ENCODE peak calls at places on chromosomes 4 and X, in ten cellular contexts. E is heart right ventricle, U is mammary epithelial cell, J is stomach, A is A673, G is mucosa of descending colon, W is left lung, C is PC-3, D is cardiac muscle cell, X is SK-N-SH. R is an unnamed sample.

GRCh38 chrX:105150557-105150956 is 69.9 kb downstream of the TEX13A start:
- DNase-seq in E (no peak), X (no peak), G (no peak), A (no peak), U (no peak), C (no peak), J (no peak), W (no peak), D (no peak), R (no peak)

GRCh38 chr4:95637047-95637600 is 88.4 kb upstream of the UNC5C start:
- DNase-seq in A (peak; percentile 30), G (peak; percentile 6), E (no peak), W (no peak), U (peak; percentile 6), C (peak; percentile 47), J (no peak), X (peak; percentile 42), D (peak; percentile 50), R (peak; percentile 6)

GRCh38 chr4:121072836-121073362 is 564 bp upstream of the NDNF start:
- DNase-seq in J (no peak), E (no peak), G (peak; percentile 40), A (no peak), C (no peak), D (peak; percentile 44), W (no peak), U (no peak), X (peak; percentile 25), R (no peak)

GRCh38 chrX:85851418-85851817 is 195.9 kb downstream of the CHM start:
- DNase-seq in A (no peak), W (peak; percentile 32), X (peak; percentile 3), C (peak; percentile 57), D (peak; percentile 39), E (no peak), U (peak; percentile 11), G (peak; percentile 50), J (peak; percentile 28), R (peak; percentile 49)

GRCh38 chr4:152825336-152825735 is 45.6 kb downstream of the ARFIP1 start:
- DNase-seq in G (no peak), U (no peak), D (no peak), W (no peak), X (no peak), C (no peak), J (no peak), A (no peak), E (no peak), R (no peak)

GRCh38 chr4:98430708-98431403 is 169.7 kb downstream of the RAP1GDS1 start:
- DNase-seq in E (no peak), U (peak; percentile 96), D (no peak), G (no peak), W (no peak), A (no peak), J (no peak), X (no peak), C (peak; percentile 93), R (no peak)

GRCh38 chr4:182206916-182207315 is 36.3 kb upstream of the TENM3 start:
- DNase-seq in C (no peak), G (no peak), A (no peak), X (no peak), W (no peak), E (no peak), D (no peak), J (no peak), U (no peak), R (no peak)

GRCh38 chrX:49137492-49137891 is 14.0 kb upstream of the GPKOW start:
- DNase-seq in G (no peak), U (no peak), W (no peak), E (peak; percentile 37), D (no peak), C (no peak), X (no peak), A (no peak), J (no peak), R (no peak)

GRCh38 chrX:138885886-138886285 is 174.4 kb upstream of the FGF13 start:
- DNase-seq in E (no peak), G (no peak), J (no peak), W (no peak), D (no peak), A (no peak), U (peak; percentile 5), C (peak; percentile 78), X (no peak), R (no peak)

GRCh38 chr4:84971319-84971932 is 4.9 kb upstream of the WDFY3 start:
- DNase-seq in X (peak; percentile 30), E (no peak), A (peak; percentile 56), C (peak; percentile 59), D (peak; percentile 60), U (peak; percentile 35), W (no peak), G (no peak), J (no peak), R (peak; percentile 19)

GRCh38 chr4:80058740-80059139 is 14.3 kb downstream of the ANTXR2 start:
- DNase-seq in J (no peak), U (no peak), A (no peak), X (no peak), E (no peak), G (no peak), D (no peak), C (no peak), W (no peak), R (no peak)

GRCh38 chrX:155997436-155997835 is at the start of gene IL9R:
- DNase-seq in G (peak; percentile 25), X (no peak), U (no peak), W (no peak), J (no peak), E (no peak), A (no peak), C (no peak), D (no peak), R (no peak)

GRCh38 chr4:63589796-63590195 is 819.5 kb downstream of the TECRL start:
- DNase-seq in J (no peak), U (no peak), X (no peak), A (no peak), D (no peak), W (no peak), E (no peak), G (no peak), C (no peak), R (no peak)

GRCh38 chrX:63275127-63275526 is 76.0 kb downstream of the SPIN4 start:
- DNase-seq in C (peak; percentile 58), G (peak; percentile 44), E (no peak), U (peak; percentile 25), A (no peak), D (peak; percentile 24), J (no peak), X (peak; percentile 11), W (no peak), R (peak; percentile 49)

GRCh38 chr4:2843909-2844584 is 403 bp downstream of the ADD1 start:
- DNase-seq in X (peak; percentile 79), C (peak; percentile 6), E (peak; percentile 63), D (peak; percentile 78), A (no peak), U (peak; percentile 30), J (peak; percentile 55), G (peak; percentile 56), W (no peak), R (peak; percentile 68)

GRCh38 chr4:112897548-112897947 is 151.9 kb upstream of the ANK2 start:
- DNase-seq in U (no peak), D (peak; percentile 8), E (no peak), C (peak; percentile 6), A (no peak), W (no peak), X (no peak), G (no peak), J (no peak), R (no peak)
- TF ChIP-seq CTCF in U (no peak), D (no peak), E (no peak), C (no peak), A (peak; percentile 10), W (no peak), X (no peak), G (no peak), J (no peak), R (peak; percentile 17)

GRCh38 chr4:165330071-165330470 is 2.6 kb downstream of the MSMO1 start:
- DNase-seq in X (no peak), E (no peak), J (no peak), U (no peak), C (no peak), G (no peak), A (no peak), W (no peak), D (no peak), R (no peak)
- H3K4me1 ChIP-seq in X (peaks cover 6% of the 10 kb centered on the region), E (peaks cover 10% of the 10 kb centered on the region), J (peaks cover 48% of the 10 kb centered on the region), U (peaks cover 41% of the 10 kb centered on the region), C (peaks cover 17% of the 10 kb centered on the region), G (peaks cover 4% of the 10 kb centered on the region), A (peaks cover 34% of the 10 kb centered on the region), W (no peaks in the 10 kb centered on the region), D (peaks cover 39% of the 10 kb centered on the region), R (peaks cover 29% of the 10 kb centered on the region)

GRCh38 chrX:10128386-10128785 is 28.4 kb upstream of the CLCN4 start:
- DNase-seq in E (no peak), J (no peak), A (no peak), X (no peak), G (no peak), C (no peak), D (no peak), U (no peak), W (no peak), R (no peak)

GRCh38 chrX:10130354-10130753 is 26.4 kb upstream of the CLCN4 start:
- DNase-seq in W (no peak), E (no peak), A (no peak), D (no peak), G (no peak), X (no peak), U (no peak), J (no peak), C (no peak), R (no peak)

GRCh38 chrX:10126044-10126443 is 30.7 kb upstream of the CLCN4 start:
- DNase-seq in X (no peak), E (no peak), W (no peak), J (no peak), C (no peak), D (no peak), U (no peak), A (no peak), G (no peak), R (no peak)

GRCh38 chrX:10126834-10127233 is 29.9 kb upstream of the CLCN4 start:
- DNase-seq in G (no peak), X (no peak), J (no peak), W (no peak), E (no peak), A (no peak), C (no peak), D (no peak), U (no peak), R (no peak)

DNA sequence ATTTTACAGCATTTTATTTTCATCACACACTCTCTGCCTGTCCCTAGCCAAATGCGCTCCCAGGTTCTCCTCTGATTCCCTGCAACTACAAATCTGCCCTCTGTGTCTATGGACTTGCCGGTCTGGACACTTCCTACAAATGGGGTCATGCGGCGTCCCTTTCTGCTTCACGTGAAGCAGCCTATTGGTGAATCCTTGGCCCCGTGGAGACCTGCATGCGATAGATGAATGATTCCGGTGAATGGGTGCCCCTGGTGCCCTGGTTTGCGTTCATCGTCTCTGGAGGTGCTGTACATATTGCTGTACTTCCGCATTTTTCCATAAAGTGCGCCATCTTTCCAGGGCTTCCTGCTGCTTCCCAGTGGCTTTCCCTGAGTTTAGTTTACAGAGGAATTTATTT is 27.5 kb upstream of the CLCN4 start:
- DNase-seq in J (no peak), G (no peak), A (no peak), D (no peak), C (no peak), X (no peak), E (no peak), W (no peak), U (no peak), R (no peak)
- H3K9me3 ChIP-seq in J (no peaks in the 10 kb centered on the region), G (no peaks in the 10 kb centered on the region), A (no peaks in the 10 kb centered on the region), D (no peaks in the 10 kb centered on the region), C (no peaks in the 10 kb centered on the region), X (no peaks in the 10 kb centered on the region), E (no peaks in the 10 kb centered on the region), W (no peaks in the 10 kb centered on the region), U (peaks cover 3% of the 10 kb centered on the region), R (no peaks in the 10 kb centered on the region)

GRCh38 chr4:55560096-55560495 is 13.4 kb upstream of the CLOCK start:
- DNase-seq in E (no peak), C (no peak), G (no peak), W (no peak), D (no peak), U (no peak), J (no peak), X (no peak), A (no peak), R (no peak)
- TF ChIP-seq CTCF in E (no peak), C (no peak), G (no peak), W (no peak), D (no peak), U (no peak), J (no peak), X (no peak), A (no peak), R (no peak)

R was measured in Caco-2.